ENCODE peak calls at places on chromosomes 13 and 19, in four cellular contexts. H is fibroblast of mammary gland, F is progenitor cell of endocrine pancreas, K is pancreas. S is an unnamed sample.

GRCh38 chr19:5891938-5892771 is 11.4 kb downstream of the NDUFA11 start:
- DNase-seq in F (peak; percentile 47), H (peak; percentile 35), K (peak; percentile 73), S (peak; percentile 73)

GRCh38 chr19:13115936-13116281 is 631 bp downstream of the TRMT1 start:
- DNase-seq in F (no peak), H (peak; percentile 27), K (no peak), S (no peak)

GRCh38 chr19:29571181-29571580 is 34.9 kb upstream of the POP4 start:
- DNase-seq in F (no peak), H (no peak), K (no peak), S (no peak)

GRCh38 chr19:18009412-18010066 is 1.6 kb downstream of the ARRDC2 start:
- DNase-seq in H (peak; percentile 33), K (no peak), F (no peak), S (no peak)

GRCh38 chr19:12875086-12875485 is 6.2 kb downstream of the DNASE2 start:
- DNase-seq in K (no peak), F (no peak), H (no peak), S (no peak)

GRCh38 chr19:49761625-49762311 is 1.3 kb downstream of the TSKS start:
- DNase-seq in K (no peak), H (peak; percentile 87), F (no peak), S (peak; percentile 30)

GRCh38 chr13:24361852-24362366 is 52.5 kb downstream of the C1QTNF9 start:
- DNase-seq in K (no peak), H (no peak), F (no peak), S (no peak)

GRCh38 chr19:30214651-30215051 is 157.5 kb upstream of the ZNF536 start:
- DNase-seq in K (no peak), F (no peak), H (no peak), S (no peak)

GRCh38 chr19:1063030-1063908 is 3.7 kb upstream of the ARHGAP45 start:
- DNase-seq in H (peak; percentile 19), F (no peak), K (peak; percentile 39), S (no peak)

GRCh38 chr19:709965-710714 is 1.4 kb downstream of the PALM start:
- DNase-seq in F (no peak), K (no peak), H (no peak), S (no peak)

GRCh38 chr13:96650301-96650886 is 343.9 kb downstream of the OXGR1 start:
- DNase-seq in H (peak; percentile 89), F (no peak), K (no peak), S (no peak)
- TF ChIP-seq CTCF in H (peak; percentile 11), F (no peak), K (no peak), S (peak; percentile 17)

GRCh38 chr13:109729031-109729870 is 57.1 kb downstream of the IRS2 start:
- DNase-seq in F (no peak), H (no peak), K (no peak), S (no peak)

GRCh38 chr13:109727251-109727650 is 59.1 kb downstream of the IRS2 start:
- DNase-seq in H (no peak), F (no peak), K (no peak), S (no peak)

GRCh38 chr13:109725995-109726637 is 60.3 kb downstream of the IRS2 start:
- DNase-seq in H (no peak), F (no peak), K (no peak), S (no peak)

GRCh38 chr13:109725297-109725696 is 61.1 kb downstream of the IRS2 start:
- DNase-seq in H (no peak), K (no peak), F (no peak), S (no peak)

DNA sequence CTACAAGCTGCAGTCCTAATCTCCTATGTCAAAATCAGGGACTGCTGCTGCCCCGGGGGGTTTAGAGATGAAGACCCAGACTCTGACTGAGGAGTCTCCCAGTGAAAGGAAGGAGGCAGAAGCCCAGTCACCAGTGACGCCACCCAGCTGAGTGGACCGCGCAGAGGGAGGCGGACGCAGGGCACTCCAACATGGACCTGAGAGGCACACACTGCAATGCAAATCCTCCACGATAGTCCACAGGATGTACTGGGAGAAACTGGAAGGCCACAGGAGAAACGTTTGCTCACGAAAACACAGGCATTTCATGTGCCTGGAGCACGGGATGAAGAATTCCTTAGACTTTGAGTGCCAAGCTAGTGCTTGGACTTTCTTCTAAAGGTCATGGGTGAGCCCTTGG is 58.3 kb downstream of the IRS2 start:
- DNase-seq in H (no peak), K (no peak), F (no peak), S (no peak)
- TF ChIP-seq CTCF in H (no peak), K (no peak), F (no peak), S (no peak)

GRCh38 chr13:26221721-26222522 is at the start of gene RNF6:
- DNase-seq in H (peak; percentile 99), F (peak; percentile 78), K (peak; percentile 92), S (peak; percentile 77)
- TF ChIP-seq CTCF in H (no peak), F (no peak), K (no peak), S (no peak)

GRCh38 chr13:50127726-50128291 is 112.6 kb downstream of the KCNRG start:
- DNase-seq in H (no peak), F (no peak), K (peak; percentile 56), S (peak; percentile 35)

GRCh38 chr13:50129065-50129922 is 114.0 kb downstream of the KCNRG start:
- DNase-seq in F (no peak), H (peak; percentile 38), K (peak; percentile 62), S (no peak)

GRCh38 chr13:50127017-50127725 is 111.9 kb downstream of the KCNRG start:
- DNase-seq in K (peak; percentile 65), H (peak; percentile 43), F (no peak), S (peak; percentile 32)

GRCh38 chr13:50129923-50130685 is 114.9 kb downstream of the KCNRG start:
- DNase-seq in K (peak; percentile 65), F (no peak), H (peak; percentile 48), S (peak; percentile 43)

DNA sequence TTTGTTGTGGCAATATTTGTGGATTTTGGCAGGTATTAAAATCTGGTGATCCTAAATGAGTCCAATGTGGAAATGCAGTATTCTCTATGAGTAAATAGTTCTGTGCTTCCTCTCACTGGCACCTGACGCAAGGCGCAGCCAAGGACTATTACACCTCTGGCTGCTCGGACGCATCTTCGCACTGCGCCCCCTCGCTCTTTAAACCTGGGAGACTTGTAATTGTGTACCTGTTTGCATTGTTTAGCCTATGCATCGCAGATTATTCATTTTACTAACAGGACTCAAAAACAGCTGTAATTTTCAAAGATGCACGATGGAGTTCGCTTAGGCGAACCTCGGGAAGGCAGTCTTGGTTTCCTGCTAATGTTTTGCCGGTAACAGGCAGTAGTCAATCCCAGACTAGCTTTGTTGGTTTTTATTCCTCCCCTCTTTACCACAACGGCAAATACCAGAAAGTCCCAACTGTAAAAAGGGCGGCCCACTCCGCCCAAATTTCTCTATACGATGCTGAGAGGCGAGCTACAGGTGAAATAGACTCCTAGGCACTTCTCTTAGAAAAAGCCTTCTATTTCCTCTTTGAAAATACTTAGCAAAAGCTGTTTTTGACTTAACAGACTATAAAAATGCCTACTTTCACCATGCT is 113.3 kb downstream of the KCNRG start:
- DNase-seq in F (no peak), H (no peak), K (no peak), S (no peak)
- TF ChIP-seq CTCF in F (no peak), H (no peak), K (no peak), S (no peak)

DNA sequence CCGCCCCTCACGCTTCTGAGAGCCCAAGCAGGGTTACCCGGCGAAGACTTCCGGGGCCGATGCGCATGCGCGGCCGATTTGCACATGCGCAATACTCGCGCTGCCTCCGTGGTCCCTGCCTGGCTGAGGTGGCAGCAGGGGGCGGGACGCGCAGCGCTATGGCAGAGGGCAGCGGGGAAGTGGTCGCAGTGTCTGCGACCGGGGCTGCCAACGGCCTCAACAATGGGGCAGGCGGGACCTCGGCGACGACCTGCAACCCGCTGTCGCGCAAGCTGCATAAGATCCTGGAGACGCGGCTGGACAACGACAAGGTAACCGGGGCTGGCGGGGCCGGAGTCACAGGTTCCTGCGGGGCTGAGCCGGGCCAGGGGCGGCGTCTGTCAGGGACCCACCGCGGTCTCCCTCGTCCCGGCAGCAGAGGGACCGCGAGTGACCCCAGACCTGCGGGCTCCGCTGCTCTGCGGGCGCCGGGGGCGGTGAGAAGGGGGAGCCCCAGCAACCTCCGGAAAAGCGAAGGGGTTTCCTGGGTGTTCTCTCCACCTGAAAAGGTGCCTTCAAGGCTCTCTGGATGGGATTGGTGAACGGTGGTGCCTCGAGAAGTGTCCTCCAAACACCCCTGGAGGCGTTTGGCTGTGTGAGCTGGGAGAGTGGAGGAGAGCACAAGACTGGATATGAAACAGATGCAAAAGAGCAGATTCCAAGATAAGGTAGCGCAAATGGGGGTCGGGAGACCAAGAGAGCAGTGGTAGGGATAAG is at the start of gene COG6:
- DNase-seq in F (peak; percentile 95), H (peak; percentile 84), K (peak; percentile 97), S (peak; percentile 98)
- TF ChIP-seq CTCF in F (peak; percentile 29), H (no peak), K (no peak), S (no peak)

GRCh38 chr13:32264407-32264806 is 50.8 kb downstream of the ZAR1L start:
- DNase-seq in H (peak; percentile 79), K (no peak), F (no peak), S (peak; percentile 15)

GRCh38 chr13:32265726-32266125 is 49.4 kb downstream of the ZAR1L start:
- DNase-seq in K (no peak), F (no peak), H (no peak), S (no peak)

GRCh38 chr13:32272021-32272695 is 43.0 kb downstream of the ZAR1L start:
- DNase-seq in F (no peak), K (no peak), H (peak; percentile 10), S (no peak)

GRCh38 chr13:32266130-32266529 is 49.0 kb downstream of the ZAR1L start:
- DNase-seq in F (no peak), H (no peak), K (no peak), S (no peak)

GRCh38 chr13:32267836-32268439 is 47.2 kb downstream of the ZAR1L start:
- DNase-seq in H (no peak), F (peak; percentile 27), K (peak; percentile 48), S (no peak)
- TF ChIP-seq CTCF in H (peak; percentile 37), F (peak; percentile 66), K (peak; percentile 56), S (peak; percentile 67)

GRCh38 chr13:32136716-32137115 is 105.1 kb downstream of the FRY start:
- DNase-seq in H (no peak), K (no peak), F (no peak), S (no peak)
- TF ChIP-seq CTCF in H (no peak), K (no peak), F (no peak), S (no peak)